ENCODE peak calls at places on chromosomes 4 and X, in nine cellular contexts. C is stomach; N is CD8-positive, alpha-beta memory T cell; Z is transverse colon; U is kidney epithelial cell; D is neural progenitor cell; J is GM23248; W is uterus; E is mucosa of descending colon. P is an unnamed sample.

GRCh38 chr4:104066533-104066932 is 346.7 kb upstream of the TACR3 start:
- DNase-seq in J (no peak), N (no peak), D (no peak), C (no peak), W (no peak), U (no peak), Z (no peak), E (no peak), P (no peak)

GRCh38 chr4:145083891-145084640 is 13.9 kb downstream of the ANAPC10 start:
- DNase-seq in W (no peak), J (peak; percentile 6), Z (no peak), N (no peak), U (peak; percentile 56), E (no peak), C (no peak), D (no peak), P (no peak)

GRCh38 chrX:154328646-154329045 is 33.1 kb downstream of the TKTL1 start:
- DNase-seq in N (no peak), E (no peak), C (no peak), J (no peak), W (no peak), U (no peak), Z (no peak), D (no peak), P (no peak)

GRCh38 chr4:23022032-23022431 is 329.3 kb downstream of the GBA3 start:
- DNase-seq in E (no peak), D (no peak), N (no peak), W (no peak), J (peak; percentile 78), C (no peak), U (peak; percentile 69), Z (no peak), P (no peak)

GRCh38 chrX:66833426-66833825 is 194.5 kb upstream of the EDA2R start:
- DNase-seq in Z (no peak), E (no peak), W (no peak), C (no peak), U (no peak), J (no peak), D (no peak), N (no peak), P (no peak)

GRCh38 chr4:85701881-85702321 is 227.0 kb downstream of the ARHGAP24 start:
- DNase-seq in W (no peak), Z (no peak), N (no peak), C (no peak), U (no peak), J (no peak), D (no peak), E (no peak), P (no peak)

GRCh38 chr4:143281507-143282169 is 55.0 kb upstream of the GAB1 start:
- DNase-seq in J (no peak), D (no peak), U (no peak), W (no peak), C (no peak), Z (no peak), N (no peak), E (no peak), P (no peak)

GRCh38 chr4:34771632-34772031 is 1472.7 kb downstream of the ARAP2 start:
- DNase-seq in C (no peak), W (no peak), D (no peak), U (no peak), Z (no peak), J (no peak), E (no peak), N (no peak), P (no peak)

GRCh38 chr4:177802149-177802548 is 359.9 kb upstream of the AGA start:
- DNase-seq in C (no peak), N (no peak), E (no peak), Z (no peak), W (no peak), U (no peak), D (no peak), J (no peak), P (no peak)

GRCh38 chr4:143202824-143203223 is 18.1 kb downstream of the USP38 start:
- DNase-seq in C (no peak), D (no peak), U (no peak), Z (no peak), E (no peak), W (no peak), N (no peak), J (peak; percentile 43), P (no peak)

DNA sequence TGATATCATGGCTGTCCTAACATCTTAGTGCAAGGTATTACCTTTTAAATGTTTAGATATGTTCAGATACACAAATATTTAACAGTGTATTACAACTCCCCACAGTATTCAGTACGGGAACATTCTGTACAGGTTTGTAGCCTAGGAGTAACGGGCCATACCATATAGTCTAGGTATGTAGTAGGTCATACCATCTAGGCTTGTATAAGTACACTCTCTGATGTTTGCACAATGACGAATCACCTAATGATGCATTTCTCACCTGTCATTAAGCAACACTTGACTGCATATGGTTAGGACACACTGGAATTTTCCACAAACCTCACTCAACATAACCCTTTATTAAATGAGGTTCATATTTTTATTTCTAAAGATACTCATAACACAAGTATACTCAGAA is 67.7 kb downstream of the THOC2 start:
- DNase-seq in D (no peak), E (no peak), C (no peak), W (no peak), N (no peak), Z (no peak), J (peak; percentile 1), U (peak; percentile 56), P (no peak)
- H3K36me3 ChIP-seq in D (peaks cover 4% of the 10 kb centered on the region), E (no peaks in the 10 kb centered on the region), C (peaks cover 53% of the 10 kb centered on the region), W (no peaks in the 10 kb centered on the region), N (no peaks in the 10 kb centered on the region), Z (no peaks in the 10 kb centered on the region), J (peaks cover 7% of the 10 kb centered on the region), U (no peaks in the 10 kb centered on the region), P (peaks cover 4% of the 10 kb centered on the region)

GRCh38 chr4:88728146-88728545 is 30.5 kb upstream of the NAP1L5 start:
- DNase-seq in U (no peak), C (no peak), N (no peak), W (no peak), Z (no peak), D (no peak), J (no peak), E (no peak), P (peak; percentile 81)

GRCh38 chr4:88725986-88726385 is 28.4 kb upstream of the NAP1L5 start:
- DNase-seq in D (no peak), U (no peak), W (no peak), N (no peak), Z (no peak), C (no peak), E (no peak), J (peak; percentile 12), P (no peak)

GRCh38 chr4:88730811-88731210 is 33.2 kb upstream of the NAP1L5 start:
- DNase-seq in N (no peak), J (no peak), D (no peak), Z (no peak), U (no peak), C (no peak), E (no peak), W (no peak), P (no peak)

GRCh38 chr4:88731359-88731758 is 33.7 kb upstream of the NAP1L5 start:
- DNase-seq in W (no peak), E (no peak), U (no peak), C (no peak), D (no peak), Z (no peak), J (no peak), N (no peak), P (no peak)

GRCh38 chr4:88729146-88729755 is 31.6 kb upstream of the NAP1L5 start:
- DNase-seq in D (no peak), E (no peak), J (no peak), N (no peak), C (no peak), Z (no peak), W (no peak), U (no peak), P (no peak)
- H3K36me3 ChIP-seq in D (no peaks in the 10 kb centered on the region), E (no peaks in the 10 kb centered on the region), J (peaks cover 22% of the 10 kb centered on the region), N (peaks cover 26% of the 10 kb centered on the region), C (peaks cover 85% of the 10 kb centered on the region), Z (peaks cover 38% of the 10 kb centered on the region), W (no peaks in the 10 kb centered on the region), U (no peaks in the 10 kb centered on the region), P (peaks cover 44% of the 10 kb centered on the region)

GRCh38 chr4:4871267-4872147 is 12.0 kb downstream of the MSX1 start:
- DNase-seq in W (no peak), C (no peak), E (no peak), D (peak; percentile 55), N (no peak), U (no peak), Z (no peak), J (no peak), P (no peak)

GRCh38 chr4:4875611-4876010 is 16.1 kb downstream of the MSX1 start:
- DNase-seq in N (no peak), W (no peak), Z (no peak), J (no peak), E (no peak), C (no peak), D (peak; percentile 34), U (no peak), P (no peak)

GRCh38 chr4:4875147-4875546 is 15.7 kb downstream of the MSX1 start:
- DNase-seq in N (no peak), Z (no peak), W (no peak), U (no peak), C (no peak), D (peak; percentile 14), J (no peak), E (no peak), P (no peak)

GRCh38 chr4:4872148-4872903 is 12.9 kb downstream of the MSX1 start:
- DNase-seq in Z (no peak), C (no peak), U (no peak), N (no peak), J (no peak), E (no peak), W (no peak), D (peak; percentile 85), P (no peak)

DNA sequence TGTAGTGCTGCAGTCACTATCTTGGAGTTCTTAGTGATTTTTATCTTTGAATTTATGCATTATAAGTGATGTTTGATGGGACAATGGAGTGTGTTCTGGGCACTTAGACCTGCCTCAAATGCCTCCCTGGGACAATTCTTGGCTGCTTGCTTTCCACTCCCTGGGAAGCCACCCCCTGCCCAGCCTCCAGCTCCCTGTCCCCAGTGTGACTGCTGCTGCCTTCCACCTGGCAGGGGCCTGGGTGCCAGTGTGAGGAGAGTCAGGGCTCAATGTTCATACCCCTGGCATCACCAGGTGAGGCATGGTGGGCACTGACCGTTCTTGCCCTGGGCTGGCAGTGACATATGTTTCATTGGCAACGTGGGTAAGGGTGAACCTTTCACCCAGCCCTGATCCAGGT is 14.8 kb downstream of the MSX1 start:
- DNase-seq in W (no peak), C (no peak), N (no peak), E (no peak), Z (no peak), J (no peak), D (no peak), U (no peak), P (no peak)
- H3K36me3 ChIP-seq in W (no peaks in the 10 kb centered on the region), C (no peaks in the 10 kb centered on the region), N (no peaks in the 10 kb centered on the region), E (no peaks in the 10 kb centered on the region), Z (no peaks in the 10 kb centered on the region), J (no peaks in the 10 kb centered on the region), D (no peaks in the 10 kb centered on the region), U (no peaks in the 10 kb centered on the region), P (no peaks in the 10 kb centered on the region)

DNA sequence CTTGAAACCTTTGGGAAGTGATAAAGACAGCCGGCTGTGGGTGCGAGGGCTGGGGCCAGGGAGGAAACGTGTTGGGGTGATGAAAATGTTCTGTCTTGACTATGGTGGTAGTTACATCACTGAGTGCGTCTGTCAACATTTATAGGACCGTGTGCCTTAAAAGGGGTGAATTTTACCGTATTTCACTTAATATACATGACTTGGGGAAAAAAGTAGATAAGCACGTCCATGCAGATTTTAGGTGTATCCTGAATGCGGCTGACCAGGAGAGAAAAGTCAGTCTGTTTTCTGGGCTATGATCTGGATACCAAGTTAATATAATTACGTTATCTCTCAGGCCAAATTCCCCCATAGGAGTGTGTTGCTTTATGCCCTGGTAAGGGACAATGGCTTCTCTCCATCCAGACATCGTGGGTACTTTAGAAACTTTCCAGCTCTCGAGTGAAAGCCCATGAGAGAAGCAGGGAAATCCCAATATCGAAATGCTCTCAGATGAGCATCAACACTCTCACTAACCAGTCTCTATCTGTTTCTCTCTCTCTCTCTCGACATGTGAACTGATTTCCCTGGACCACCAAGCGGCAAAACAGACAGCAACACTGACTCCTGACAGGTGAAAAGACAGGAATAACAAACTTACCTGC is 71.5 kb downstream of the IRF2 start:
- DNase-seq in E (no peak), W (no peak), J (no peak), U (no peak), D (no peak), Z (no peak), N (no peak), C (no peak), P (no peak)
- H3K36me3 ChIP-seq in E (no peaks in the 10 kb centered on the region), W (no peaks in the 10 kb centered on the region), J (peaks cover 28% of the 10 kb centered on the region), U (peaks cover 2% of the 10 kb centered on the region), D (no peaks in the 10 kb centered on the region), Z (peaks cover 21% of the 10 kb centered on the region), N (peaks cover 46% of the 10 kb centered on the region), C (peaks cover 85% of the 10 kb centered on the region), P (peaks cover 65% of the 10 kb centered on the region)

P was measured in tibial artery.